ENCODE peak calls at places on chromosomes 11 and 22, in six cellular contexts. I is cardiac muscle cell, R is ovary, M is left lung, Z is dorsolateral prefrontal cortex, A is K562. P is an unnamed sample.
A peak's percentile ranks its signal among the peaks of the same experiment; 100 is the strongest.

GRCh38 chr22:32950366-32950765 is 107.8 kb downstream of the SYN3 start:
- DNase-seq in R (no peak), A (no peak), Z (no peak), M (no peak), I (peak; percentile 1), P (no peak)

GRCh38 chr11:35236667-35237003 is 97.7 kb downstream of the CD44 start:
- DNase-seq in R (no peak), M (no peak), A (no peak), Z (no peak), I (peak; percentile 43), P (no peak)

GRCh38 chr11:1675536-1676253 is 21.3 kb upstream of the KRTAP5-6 start:
- DNase-seq in A (no peak), I (no peak), R (no peak), Z (no peak), M (no peak), P (peak; percentile 14)

GRCh38 chr11:38392176-38392575 is 1794.1 kb upstream of the RAG2 start:
- DNase-seq in M (no peak), A (no peak), I (no peak), Z (no peak), R (no peak), P (no peak)

GRCh38 chr11:72338741-72339140 is 94.8 kb upstream of the PHOX2A start:
- DNase-seq in R (no peak), M (no peak), I (no peak), Z (no peak), A (no peak), P (no peak)

GRCh38 chr11:34775417-34775888 is 140.7 kb downstream of the APIP start:
- DNase-seq in Z (no peak), A (no peak), M (no peak), I (no peak), R (no peak), P (no peak)

GRCh38 chr22:31451709-31452571 is 37.7 kb downstream of the EIF4ENIF1 start:
- DNase-seq in Z (no peak), R (no peak), I (peak; percentile 69), A (no peak), M (no peak), P (peak; percentile 75)

GRCh38 chr22:49450521-49450920 is 377.2 kb downstream of the BRD1 start:
- DNase-seq in I (no peak), Z (no peak), M (no peak), R (no peak), A (peak; percentile 20), P (no peak)

GRCh38 chr11:42225664-42226063 is 766.2 kb upstream of the LRRC4C start:
- DNase-seq in R (no peak), M (no peak), Z (no peak), I (no peak), A (no peak), P (no peak)

GRCh38 chr11:10504490-10504889 is 36.5 kb downstream of the RNF141 start:
- DNase-seq in R (no peak), Z (no peak), M (no peak), I (no peak), A (no peak), P (no peak)

GRCh38 chr22:37564111-37564711 is 3.9 kb downstream of the CDC42EP1 start:
- DNase-seq in Z (no peak), R (no peak), A (no peak), I (peak; percentile 93), M (no peak), P (no peak)

GRCh38 chr22:23820748-23821211 is 18.0 kb downstream of the DERL3 start:
- DNase-seq in I (no peak), A (no peak), Z (no peak), M (no peak), R (no peak), P (no peak)

GRCh38 chr11:12544986-12545775 is 129.0 kb upstream of the TEAD1 start:
- DNase-seq in A (no peak), M (no peak), I (peak; percentile 22), R (no peak), Z (no peak), P (no peak)

GRCh38 chr11:78860720-78861422 is 286.2 kb upstream of the NARS2 start:
- DNase-seq in R (no peak), M (no peak), I (peak; percentile 63), Z (no peak), A (peak; percentile 15), P (peak; percentile 60)

GRCh38 chr11:12526789-12527188 is 147.4 kb upstream of the TEAD1 start:
- DNase-seq in Z (no peak), R (no peak), M (no peak), I (peak; percentile 76), A (no peak), P (no peak)

GRCh38 chr11:20162824-20163777 is 2.8 kb upstream of the DBX1 start:
- DNase-seq in Z (no peak), R (no peak), M (no peak), A (no peak), I (peak; percentile 27), P (no peak)

GRCh38 chr22:38766076-38766777 is 10.4 kb upstream of the SUN2 start:
- DNase-seq in A (peak; percentile 45), R (peak; percentile 61), I (peak; percentile 65), M (no peak), Z (peak; percentile 87), P (peak; percentile 64)

GRCh38 chr11:62842171-62842717 is 2.9 kb upstream of the WDR74 start:
- DNase-seq in R (peak; percentile 44), I (peak; percentile 43), A (no peak), M (peak; percentile 46), Z (peak; percentile 53), P (peak; percentile 49)

GRCh38 chr22:35397095-35397904 is 2.6 kb upstream of the MCM5 start:
- DNase-seq in R (peak; percentile 63), M (no peak), Z (no peak), A (no peak), I (peak; percentile 58), P (no peak)

DNA sequence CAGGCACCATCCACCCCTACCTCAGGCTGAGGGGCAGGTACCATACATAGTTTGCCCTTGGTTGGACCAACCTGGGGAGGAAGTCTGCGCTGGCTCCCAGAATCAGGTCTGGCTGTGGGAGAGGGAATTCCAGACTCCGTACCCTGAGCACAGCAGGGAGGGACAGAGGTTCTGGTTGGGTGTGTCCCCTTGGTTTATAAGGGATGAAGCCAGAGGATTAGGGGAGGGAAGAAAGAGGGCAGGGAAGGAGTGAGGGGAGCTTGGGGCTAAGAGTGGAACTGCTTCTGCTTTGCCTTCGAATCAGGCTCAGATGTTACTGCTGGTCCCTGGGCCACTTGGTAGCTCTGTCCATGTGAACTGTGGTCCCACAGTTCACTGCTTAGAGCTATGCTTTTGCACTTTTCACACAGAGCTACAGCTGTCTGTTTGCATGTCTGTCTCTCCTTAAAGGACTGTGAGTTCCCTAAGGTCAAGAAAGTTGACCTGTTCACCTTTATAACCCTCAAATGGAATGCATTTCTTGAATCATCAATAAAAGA is 9.2 kb downstream of the MMP20 start:
- DNase-seq in A (no peak), Z (no peak), M (no peak), I (no peak), R (no peak), P (no peak)
- H3K27ac ChIP-seq in A (no peak overlapping the region), Z (no peak overlapping the region), M (no peak overlapping the region), I (no peak overlapping the region), R (no peak overlapping the region), P (no peak overlapping the region)

DNA sequence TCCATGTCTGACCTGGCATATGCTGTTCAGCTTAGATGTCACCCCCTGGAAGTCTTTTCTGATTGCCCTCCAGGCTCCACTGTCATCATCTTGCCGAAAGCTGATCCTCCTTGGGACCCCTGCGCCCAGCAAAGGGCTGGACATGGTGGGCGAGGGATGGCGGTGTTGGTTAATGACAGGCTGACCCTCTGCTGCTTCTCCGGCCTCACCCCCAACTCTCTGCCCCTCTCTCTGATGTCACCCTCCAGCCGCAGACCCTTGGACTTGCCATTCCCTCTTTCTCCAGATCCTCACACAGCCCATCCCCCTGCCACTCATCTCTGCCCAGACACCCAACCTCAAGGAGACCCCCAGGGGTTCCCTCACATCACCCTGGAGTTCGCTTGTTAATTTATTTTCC is 2.3 kb downstream of the EHBP1L1 start:
- DNase-seq in M (no peak), Z (no peak), A (no peak), R (no peak), I (no peak), P (no peak)
- H3K4me3 ChIP-seq in M (peak overlapping the region; percentile 91), Z (peak overlapping the region; percentile 88), A (no peak overlapping the region), R (no peak overlapping the region), I (no peak overlapping the region), P (no peak overlapping the region)

GRCh38 chr22:42992092-42992491 is 22.9 kb downstream of the PACSIN2 start:
- DNase-seq in A (no peak), I (no peak), Z (no peak), M (no peak), R (no peak), P (no peak)

GRCh38 chr22:42990131-42990838 is 24.7 kb downstream of the PACSIN2 start:
- DNase-seq in Z (no peak), R (no peak), I (peak; percentile 89), A (no peak), M (no peak), P (no peak)

GRCh38 chr22:42993651-42994275 is 21.2 kb downstream of the PACSIN2 start:
- DNase-seq in M (no peak), R (no peak), I (peak; percentile 74), A (no peak), Z (no peak), P (no peak)

GRCh38 chr22:42992886-42993479 is 22.0 kb downstream of the PACSIN2 start:
- DNase-seq in R (no peak), A (no peak), M (no peak), Z (no peak), I (no peak), P (peak; percentile 59)

GRCh38 chr22:42991010-42991651 is 23.8 kb downstream of the PACSIN2 start:
- DNase-seq in A (no peak), I (peak; percentile 57), Z (no peak), M (no peak), R (no peak), P (no peak)
- H3K27ac ChIP-seq in A (no peak overlapping the region), I (no peak overlapping the region), Z (no peak overlapping the region), M (peak overlapping the region; percentile 19), R (no peak overlapping the region), P (no peak overlapping the region)

GRCh38 chr22:17265649-17266248 is 46.5 kb upstream of the ADA2 start:
- DNase-seq in A (no peak), Z (no peak), M (no peak), I (no peak), R (no peak), P (no peak)
- H3K4me3 ChIP-seq in A (no peak overlapping the region), Z (no peak overlapping the region), M (no peak overlapping the region), I (no peak overlapping the region), R (no peak overlapping the region), P (no peak overlapping the region)

DNA sequence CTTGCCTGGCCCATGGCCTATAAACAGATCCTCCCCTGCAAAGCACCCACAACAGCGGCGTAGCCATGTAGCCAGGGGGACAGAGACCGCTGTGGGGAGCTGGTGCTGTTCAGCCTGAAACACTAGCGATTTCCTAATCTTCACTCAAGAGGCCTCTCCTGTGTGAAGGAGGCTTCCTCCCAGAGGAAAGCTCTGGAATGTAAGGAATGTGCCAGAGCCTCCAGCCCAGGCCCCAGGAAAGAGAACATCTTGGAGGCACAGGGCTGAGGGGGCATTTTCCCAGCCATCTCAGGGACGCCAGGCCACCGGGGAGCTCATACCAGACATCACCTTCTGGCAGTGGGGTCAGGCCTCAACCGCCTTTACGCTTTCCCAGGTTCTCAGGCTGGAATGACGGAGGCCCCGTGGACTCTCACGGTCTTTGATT is 24.0 kb downstream of the MIAT start:
- DNase-seq in M (no peak), R (no peak), I (peak; percentile 96), A (no peak), Z (no peak), P (no peak)
- H3K27ac ChIP-seq in M (no peak overlapping the region), R (no peak overlapping the region), I (peak overlapping the region; percentile 92), A (no peak overlapping the region), Z (no peak overlapping the region), P (no peak overlapping the region)